ENCODE peak calls at places on chromosomes 1 and 21, in nine cellular contexts. B is stimulated activated CD4-positive, alpha-beta T cell treated with anti-CD3 and anti-CD28 coated beads, Interleukin-2, amount 100 ng/mL, for 48 hours; T is GM03348; O is neural crest cell; K is DMS 273 treated with DMSO at 0.1 percent for 48 hours; Q is BJ; H is iPS-NIHi11; Y is stomach; E is HuH-7. L is an unnamed sample.

GRCh38 chr1:235045034-235045690 is 83.5 kb downstream of the TOMM20 start:
- DNase-seq in B (no peak), T (peak), O (no peak), K (no peak), Q (no peak), H (no peak), Y (no peak), E (no peak), L (no peak)

GRCh38 chr1:186925881-186926676 is 97.3 kb downstream of the PLA2G4A start:
- DNase-seq in B (no peak), T (peak), O (no peak), K (no peak), Q (peak), H (no peak), Y (no peak), E (no peak), L (no peak)

GRCh38 chr1:114531094-114531493 is 20.1 kb upstream of the TRIM33 start:
- DNase-seq in B (no peak), T (no peak), O (no peak), K (no peak), Q (no peak), H (no peak), Y (no peak), E (no peak), L (no peak)

GRCh38 chr1:201436461-201436860 is 14.9 kb upstream of the TNNI1 start:
- DNase-seq in B (no peak), T (no peak), O (no peak), K (no peak), Q (no peak), H (peak), Y (no peak), E (peak), L (no peak)

GRCh38 chr1:1920608-1921458 is 1.8 kb upstream of the TMEM52 start:
- DNase-seq in B (no peak), T (no peak), O (no peak), K (no peak), Q (no peak), H (no peak), Y (no peak), E (no peak), L (no peak)

GRCh38 chr1:178536844-178537371 is 24.0 kb downstream of the TEX35 start:
- DNase-seq in B (no peak), T (peak), O (no peak), K (no peak), Q (peak), H (no peak), Y (peak), E (peak), L (no peak)

GRCh38 chr1:226568975-226569741 is 20.6 kb downstream of the STUM start:
- DNase-seq in B (no peak), T (no peak), O (no peak), K (no peak), Q (no peak), H (no peak), Y (no peak), E (no peak), L (no peak)

GRCh38 chr1:46413596-46413985 is 19.5 kb downstream of the FAAH start:
- DNase-seq in B (peak), T (peak), O (no peak), K (no peak), Q (no peak), H (peak), Y (no peak), E (peak), L (peak)

GRCh38 chr1:243343970-243344749 is 88.3 kb downstream of the SDCCAG8 start:
- DNase-seq in B (no peak), T (peak), O (no peak), K (peak), Q (no peak), H (peak), Y (no peak), E (peak), L (peak)

GRCh38 chr1:158021721-158022120 is 28.3 kb downstream of the KIRREL1 start:
- DNase-seq in B (no peak), T (no peak), O (no peak), K (no peak), Q (no peak), H (no peak), Y (no peak), E (no peak), L (no peak)

GRCh38 chr21:25960423-25960822 is 210.1 kb downstream of the APP start:
- DNase-seq in B (no peak), T (no peak), O (no peak), K (no peak), Q (no peak), H (peak), Y (no peak), E (no peak), L (no peak)

GRCh38 chr21:28632718-28633408 is 359.8 kb downstream of the LTN1 start:
- DNase-seq in B (no peak), T (peak), O (no peak), K (no peak), Q (peak), H (no peak), Y (no peak), E (no peak), L (no peak)

GRCh38 chr1:80594013-80594412 is 1206.7 kb upstream of the ADGRL2 start:
- DNase-seq in B (no peak), T (no peak), O (no peak), K (no peak), Q (no peak), H (peak), Y (no peak), E (no peak), L (no peak)

GRCh38 chr1:198304431-198304830 is 147.6 kb downstream of the NEK7 start:
- DNase-seq in B (no peak), T (no peak), O (no peak), K (no peak), Q (no peak), H (no peak), Y (no peak), E (no peak), L (no peak)

GRCh38 chr1:209708297-209708696 is 3.7 kb downstream of the HSD11B1 start:
- DNase-seq in B (no peak), T (no peak), O (no peak), K (no peak), Q (no peak), H (no peak), Y (no peak), E (no peak), L (no peak)

GRCh38 chr21:33265664-33266049 is 510 bp upstream of the IL10RB start:
- DNase-seq in B (no peak), T (no peak), O (no peak), K (no peak), Q (no peak), H (no peak), Y (peak), E (no peak), L (peak)

GRCh38 chr1:15411593-15412487 is 2.2 kb downstream of the EFHD2 start:
- DNase-seq in B (peak), T (no peak), O (no peak), K (no peak), Q (no peak), H (no peak), Y (peak), E (no peak), L (peak)

GRCh38 chr1:65339866-65340483 is 30.6 kb downstream of the DNAJC6 start:
- DNase-seq in B (no peak), T (no peak), O (no peak), K (no peak), Q (no peak), H (no peak), Y (no peak), E (no peak), L (no peak)

GRCh38 chr1:154478013-154478412 is 24.0 kb upstream of the TDRD10 start:
- DNase-seq in B (no peak), T (no peak), O (no peak), K (no peak), Q (no peak), H (no peak), Y (no peak), E (no peak), L (no peak)

GRCh38 chr1:221473392-221473791 is 268.5 kb downstream of the DUSP10 start:
- DNase-seq in B (no peak), T (no peak), O (no peak), K (no peak), Q (no peak), H (no peak), Y (no peak), E (no peak), L (no peak)

GRCh38 chr1:226892534-226892895 is 22.1 kb downstream of the PSEN2 start:
- DNase-seq in B (no peak), T (no peak), O (no peak), K (no peak), Q (no peak), H (no peak), Y (no peak), E (no peak), L (no peak)